ENCODE peak calls at places on chromosomes 2 and 18, in eight cellular contexts. F is NCI-H460; R is NCI-H1105; Z is activated T-cell treated with anti-CD3 and anti-CD28 coated beads for 1 hour; G is activated naive CD4-positive, alpha-beta T cell; J is NCI-H226; D is left ventricle myocardium superior; B is frontal cortex. E is an unnamed sample.
A peak's percentile ranks its signal among the peaks of the same experiment; 100 is the strongest.

GRCh38 chr2:68223419-68223818 is 28.9 kb downstream of the PPP3R1 start:
- DNase-seq in F (no peak), R (no peak), Z (no peak), G (no peak), J (no peak), D (no peak), B (no peak), E (no peak)

GRCh38 chr18:13137939-13138821 is 80.4 kb upstream of the LDLRAD4 start:
- DNase-seq in F (peak; percentile 79), R (no peak), Z (peak; percentile 32), G (no peak), J (peak; percentile 78), D (peak; percentile 59), B (peak; percentile 50), E (peak; percentile 81)

GRCh38 chr2:12935726-12936125 is 219.0 kb downstream of the TRIB2 start:
- DNase-seq in F (no peak), R (no peak), Z (no peak), G (no peak), J (no peak), D (no peak), B (no peak), E (no peak)

GRCh38 chr2:161090401-161090800 is 69.8 kb upstream of the TANK start:
- DNase-seq in F (no peak), R (no peak), Z (no peak), G (no peak), J (no peak), D (no peak), B (no peak), E (no peak)

GRCh38 chr2:72178551-72178950 is 30.9 kb upstream of the CYP26B1 start:
- DNase-seq in F (no peak), R (no peak), Z (no peak), G (no peak), J (no peak), D (no peak), B (no peak), E (no peak)

GRCh38 chr2:44207102-44207501 is 38.4 kb downstream of the PPM1B start:
- DNase-seq in F (no peak), R (no peak), Z (no peak), G (no peak), J (no peak), D (no peak), B (no peak), E (no peak)

GRCh38 chr2:119792907-119793312 is 33.2 kb downstream of the PTPN4 start:
- DNase-seq in F (no peak), R (no peak), Z (no peak), G (no peak), J (no peak), D (no peak), B (no peak), E (no peak)

GRCh38 chr2:69188174-69188900 is 175.4 kb downstream of the ANTXR1 start:
- DNase-seq in F (no peak), R (no peak), Z (no peak), G (no peak), J (no peak), D (no peak), B (no peak), E (no peak)

GRCh38 chr2:12340164-12340563 is 376.6 kb upstream of the TRIB2 start:
- DNase-seq in F (no peak), R (no peak), Z (no peak), G (no peak), J (no peak), D (no peak), B (no peak), E (no peak)

GRCh38 chr2:226073496-226073895 is 674.0 kb downstream of the NYAP2 start:
- DNase-seq in F (no peak), R (no peak), Z (no peak), G (no peak), J (no peak), D (no peak), B (no peak), E (no peak)

GRCh38 chr18:54235871-54236270 is 11.4 kb upstream of the MBD2 start:
- DNase-seq in F (peak; percentile 47), R (no peak), Z (no peak), G (no peak), J (no peak), D (no peak), B (no peak), E (no peak)

GRCh38 chr2:148534416-148535205 is 109.9 kb upstream of the EPC2 start:
- DNase-seq in F (no peak), R (no peak), Z (no peak), G (no peak), J (no peak), D (peak; percentile 59), B (no peak), E (peak; percentile 68)

GRCh38 chr2:108417254-108417653 is 31.8 kb upstream of the GCC2 start:
- DNase-seq in F (no peak), R (no peak), Z (no peak), G (no peak), J (no peak), D (no peak), B (no peak), E (no peak)

GRCh38 chr2:102483086-102483485 is 10.1 kb downstream of the SLC9A4 start:
- DNase-seq in F (no peak), R (no peak), Z (no peak), G (no peak), J (no peak), D (no peak), B (no peak), E (no peak)

GRCh38 chr18:12376034-12376717 is 851 bp downstream of the AFG3L2 start:
- DNase-seq in F (no peak), R (peak; percentile 8), Z (no peak), G (no peak), J (no peak), D (peak; percentile 74), B (no peak), E (peak; percentile 61)

GRCh38 chr2:95297088-95297487 is at the start of gene KCNIP3:
- DNase-seq in F (no peak), R (peak; percentile 77), Z (no peak), G (no peak), J (no peak), D (no peak), B (peak; percentile 46), E (no peak)

GRCh38 chr2:197179744-197180498 is 130.7 kb downstream of the ANKRD44 start:
- DNase-seq in F (peak; percentile 85), R (no peak), Z (no peak), G (no peak), J (no peak), D (peak; percentile 40), B (no peak), E (peak; percentile 80)

GRCh38 chr2:53568463-53568862 is 199.1 kb upstream of the CHAC2 start:
- DNase-seq in F (peak; percentile 11), R (no peak), Z (no peak), G (no peak), J (no peak), D (no peak), B (no peak), E (no peak)

GRCh38 chr2:54520687-54521086 is 64.6 kb downstream of the SPTBN1 start:
- DNase-seq in F (no peak), R (no peak), Z (no peak), G (no peak), J (peak; percentile 96), D (no peak), B (no peak), E (no peak)

GRCh38 chr2:63052411-63053234 is 2.0 kb downstream of the OTX1 start:
- DNase-seq in F (no peak), R (no peak), Z (no peak), G (no peak), J (no peak), D (no peak), B (no peak), E (no peak)

GRCh38 chr2:236177967-236178909 is 10.1 kb upstream of the GBX2 start:
- DNase-seq in F (peak; percentile 77), R (peak; percentile 34), Z (no peak), G (no peak), J (peak; percentile 56), D (peak; percentile 73), B (peak; percentile 76), E (no peak)

GRCh38 chr2:109144721-109145120 is 15.7 kb downstream of the SH3RF3 start:
- DNase-seq in F (no peak), R (no peak), Z (no peak), G (no peak), J (no peak), D (no peak), B (no peak), E (no peak)

GRCh38 chr2:47662547-47662946 is 120.4 kb upstream of the MSH6 start:
- DNase-seq in F (no peak), R (no peak), Z (no peak), G (no peak), J (no peak), D (no peak), B (no peak), E (no peak)

GRCh38 chr18:79922971-79923411 is 28.5 kb downstream of the SLC66A2 start:
- DNase-seq in F (no peak), R (no peak), Z (no peak), G (no peak), J (no peak), D (peak; percentile 23), B (no peak), E (no peak)

GRCh38 chr2:23380562-23381065 is 4.4 kb upstream of the KLHL29 start:
- DNase-seq in F (no peak), R (no peak), Z (no peak), G (no peak), J (peak; percentile 81), D (no peak), B (no peak), E (no peak)

GRCh38 chr2:241064008-241064801 is 37.9 kb downstream of the MTERF4 start:
- DNase-seq in F (no peak), R (peak; percentile 19), Z (peak; percentile 16), G (no peak), J (peak; percentile 32), D (peak; percentile 43), B (no peak), E (peak; percentile 50)

GRCh38 chr18:79543861-79544385 is 135.7 kb upstream of the CTDP1 start:
- DNase-seq in F (no peak), R (no peak), Z (no peak), G (no peak), J (no peak), D (no peak), B (no peak), E (no peak)

GRCh38 chr18:26208901-26209445 is 17.3 kb upstream of the TAF4B start:
- DNase-seq in F (no peak), R (no peak), Z (no peak), G (no peak), J (no peak), D (no peak), B (no peak), E (no peak)

GRCh38 chr2:29802976-29803375 is 118.4 kb downstream of the ALK start:
- DNase-seq in F (no peak), R (no peak), Z (no peak), G (no peak), J (no peak), D (no peak), B (no peak), E (no peak)

GRCh38 chr2:169072163-169072925 is 3.0 kb downstream of the DHRS9 start:
- DNase-seq in F (no peak), R (no peak), Z (no peak), G (no peak), J (no peak), D (no peak), B (no peak), E (no peak)

GRCh38 chr2:12352891-12353290 is 363.8 kb upstream of the TRIB2 start:
- DNase-seq in F (no peak), R (peak; percentile 75), Z (no peak), G (no peak), J (no peak), D (no peak), B (no peak), E (no peak)

E was measured in right atrium auricular region.